ENCODE peak calls at places on chromosomes 12 and 14, in four cellular contexts. O, X, W and Z are unnamed samples.

GRCh38 chr14:104105822-104106470 is 20.4 kb downstream of the ASPG start:
- DNase-seq in W (no peak), X (no peak), O (no peak), Z (no peak)

GRCh38 chr12:54824402-54824801 is 29.9 kb upstream of the MUCL1 start:
- DNase-seq in X (no peak), W (no peak), O (no peak), Z (no peak)

GRCh38 chr14:79451601-79452000 is 759.7 kb downstream of the DIO2 start:
- DNase-seq in O (no peak), X (no peak), W (no peak), Z (no peak)

GRCh38 chr14:53401646-53402045 is 248.5 kb upstream of the DDHD1 start:
- DNase-seq in X (no peak), W (no peak), O (peak; percentile 23), Z (no peak)

GRCh38 chr14:70045715-70046535 is 142.8 kb downstream of the SLC8A3 start:
- DNase-seq in W (no peak), O (peak; percentile 46), X (peak; percentile 13), Z (peak; percentile 40)

GRCh38 chr12:1821805-1822204 is 1.4 kb downstream of the LRTM2 start:
- DNase-seq in O (no peak), X (no peak), W (no peak), Z (no peak)

GRCh38 chr14:51719970-51720369 is 68.3 kb downstream of the FRMD6 start:
- DNase-seq in W (peak; percentile 34), O (no peak), X (no peak), Z (no peak)

GRCh38 chr12:111417784-111418593 is 12.3 kb downstream of the SH2B3 start:
- DNase-seq in X (no peak), O (no peak), W (no peak), Z (no peak)

GRCh38 chr12:94318178-94318577 is 141.5 kb downstream of the CEP83 start:
- DNase-seq in W (no peak), O (no peak), X (no peak), Z (no peak)

GRCh38 chr12:55743131-55743921 is 404 bp downstream of the GDF11 start:
- DNase-seq in O (peak; percentile 65), W (no peak), X (no peak), Z (peak; percentile 67)

GRCh38 chr12:48903363-48903981 is 21.8 kb downstream of the FKBP11 start:
- DNase-seq in X (no peak), W (no peak), O (peak; percentile 18), Z (no peak)
- H3K4me3 ChIP-seq in X (no peak overlapping the region), W (no peak overlapping the region), O (no peak overlapping the region), Z (no peak overlapping the region)

GRCh38 chr12:26611598-26611997 is 221.4 kb downstream of the ITPR2 start:
- DNase-seq in W (no peak), O (no peak), X (no peak), Z (no peak)

GRCh38 chr12:26610774-26611173 is 222.2 kb downstream of the ITPR2 start:
- DNase-seq in W (no peak), X (no peak), O (no peak), Z (no peak)

GRCh38 chr12:26612203-26612602 is 220.8 kb downstream of the ITPR2 start:
- DNase-seq in W (no peak), O (no peak), X (no peak), Z (no peak)

GRCh38 chr12:26617513-26617912 is 215.5 kb downstream of the ITPR2 start:
- DNase-seq in X (no peak), W (no peak), O (no peak), Z (no peak)

GRCh38 chr12:26614217-26614616 is 218.8 kb downstream of the ITPR2 start:
- DNase-seq in W (no peak), X (no peak), O (no peak), Z (no peak)
- TF ChIP-seq CTCF in W (peak; percentile 66), X (peak; percentile 63), O (peak; percentile 62), Z (peak; percentile 59)

DNA sequence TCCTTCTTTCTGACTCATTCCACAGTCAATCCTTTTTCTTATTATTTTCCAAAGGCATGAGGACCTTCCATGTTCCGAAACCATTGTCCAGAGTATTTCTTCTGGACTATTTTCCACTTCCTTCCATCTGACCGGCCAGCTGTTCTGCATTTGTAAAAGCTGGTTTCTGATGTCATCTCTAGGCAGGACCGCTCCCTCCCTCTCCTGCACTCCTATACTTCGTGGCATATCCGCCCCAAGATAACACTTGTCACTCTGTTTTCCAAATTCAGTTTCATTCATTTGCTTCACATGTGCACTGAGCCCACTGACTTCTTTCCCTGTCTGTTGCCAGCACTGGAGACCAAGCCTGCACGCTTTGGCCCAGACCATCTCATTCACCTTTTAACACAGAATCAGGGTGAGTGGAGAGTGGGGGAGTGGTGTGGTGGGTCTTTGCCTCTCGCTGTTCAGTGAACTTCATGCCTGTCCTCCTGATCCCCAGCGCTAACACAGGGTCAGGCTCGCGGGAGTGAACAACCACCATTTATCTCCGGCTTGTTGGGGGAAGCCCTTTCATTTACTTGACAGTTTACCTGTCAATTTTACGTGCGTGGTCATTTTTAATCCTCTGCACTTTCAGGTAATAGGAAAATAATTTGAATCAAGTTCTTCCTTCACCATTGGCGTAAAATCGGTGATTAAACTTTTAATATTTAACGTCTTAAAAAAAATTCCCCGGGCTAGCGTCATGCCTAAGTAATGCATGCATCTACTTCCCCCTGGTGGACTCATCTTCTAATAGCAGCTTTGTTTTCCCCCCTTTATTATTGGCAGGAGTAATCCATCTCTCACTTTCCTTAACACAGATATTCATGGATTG is 52.5 kb downstream of the C12orf75 start:
- DNase-seq in O (peak; percentile 80), X (peak; percentile 34), W (peak; percentile 16), Z (peak; percentile 72)
- H3K4me3 ChIP-seq in O (no peak overlapping the region), X (peak overlapping the region; percentile 14), W (no peak overlapping the region), Z (peak overlapping the region; percentile 30)

DNA sequence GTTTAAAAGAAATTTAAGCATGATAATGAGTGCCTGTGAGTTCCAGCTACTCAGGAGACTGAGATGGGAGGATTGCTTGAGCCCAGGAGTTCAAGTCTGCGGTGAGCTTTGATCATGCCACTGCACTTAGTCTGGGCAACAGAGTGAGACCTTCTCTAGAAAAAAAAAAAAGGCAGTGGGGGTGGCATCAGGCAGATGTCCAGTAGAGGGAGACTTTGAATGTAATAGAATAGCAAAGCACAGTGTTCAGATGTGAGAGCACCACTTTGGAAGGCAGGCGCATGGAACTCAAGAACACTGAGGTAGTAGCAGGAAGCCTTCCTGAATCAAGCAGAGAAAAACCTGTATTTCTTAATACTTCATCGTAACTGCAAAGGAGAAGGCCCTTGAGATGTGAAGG is 394.5 kb upstream of the GARIN6 start:
- DNase-seq in X (no peak), O (no peak), W (no peak), Z (no peak)
- TF ChIP-seq CTCF in X (no peak), O (no peak), W (peak; percentile 45), Z (peak; percentile 17)

GRCh38 chr14:50045837-50046236 is 70.5 kb downstream of the VCPKMT start:
- DNase-seq in O (no peak), W (no peak), X (no peak), Z (no peak)
- H3K4me3 ChIP-seq in O (no peak overlapping the region), W (no peak overlapping the region), X (no peak overlapping the region), Z (no peak overlapping the region)

DNA sequence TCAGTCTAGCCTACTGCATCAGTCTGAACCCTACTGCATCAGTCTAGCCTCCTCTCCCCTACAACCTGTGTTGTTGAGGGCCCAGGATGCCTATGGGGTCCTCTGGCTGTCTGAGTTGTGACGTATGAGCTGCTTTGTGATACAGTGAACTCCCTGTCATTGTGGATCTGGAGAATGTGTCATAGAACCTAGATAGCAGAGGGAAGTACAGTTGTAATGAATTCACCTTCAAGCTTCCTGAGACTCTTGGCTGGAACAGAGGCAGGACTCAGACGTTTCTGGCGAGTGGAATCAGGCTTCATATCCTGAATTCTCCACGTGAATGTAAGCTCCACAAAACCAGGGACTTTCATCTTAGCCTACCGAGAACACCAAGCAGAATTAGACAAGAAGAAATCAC is 17.0 kb downstream of the TBK1 start:
- DNase-seq in O (no peak), W (no peak), X (no peak), Z (no peak)
- TF ChIP-seq CTCF in O (no peak), W (no peak), X (no peak), Z (no peak)

GRCh38 chr12:12892670-12893290 is 1.4 kb downstream of the GPRC5A start:
- DNase-seq in W (no peak), X (no peak), O (no peak), Z (no peak)
- H3K4me3 ChIP-seq in W (peak overlapping the region; percentile 42), X (peak overlapping the region; percentile 61), O (peak overlapping the region; percentile 67), Z (peak overlapping the region; percentile 56)

GRCh38 chr12:79299447-79300198 is 391.1 kb downstream of the PAWR start:
- DNase-seq in O (no peak), X (no peak), W (no peak), Z (no peak)
- TF ChIP-seq CTCF in O (no peak), X (no peak), W (no peak), Z (no peak)